ENCODE peak calls at places on chromosome 21, in ten cellular contexts. V is Peyer's patch, Q is RWPE1, D is dorsolateral prefrontal cortex, H is psoas muscle, F is transverse colon, A is tibial artery, T is adrenal gland, B is IMR-90, S is HL-60. M is an unnamed sample.

GRCh38 chr21:33815153-33815707 is 100.4 kb downstream of the ATP5PO start:
- DNase-seq in S (no peak), H (no peak), V (no peak), D (no peak), A (peak), Q (no peak), F (no peak), T (no peak), B (no peak), M (no peak)

GRCh38 chr21:14273736-14274538 is 58.0 kb downstream of the RBM11 start:
- DNase-seq in V (no peak), D (peak), Q (no peak), F (peak), T (peak), H (peak), B (no peak), S (no peak), A (no peak), M (peak)

GRCh38 chr21:42413500-42413899 is 9.8 kb downstream of the UBASH3A start:
- DNase-seq in B (no peak), A (no peak), H (no peak), F (no peak), V (no peak), S (no peak), Q (no peak), D (no peak), T (no peak), M (no peak)

GRCh38 chr21:28283652-28284490 is 708.8 kb downstream of the LTN1 start:
- DNase-seq in H (no peak), A (no peak), V (no peak), T (no peak), F (no peak), Q (no peak), B (peak), D (no peak), S (no peak), M (no peak)

GRCh38 chr21:28781602-28782274 is 210.9 kb downstream of the LTN1 start:
- DNase-seq in T (no peak), V (no peak), H (no peak), D (no peak), S (peak), Q (peak), B (peak), F (no peak), A (no peak), M (no peak)

GRCh38 chr21:33651965-33652680 is 9.8 kb downstream of the ITSN1 start:
- DNase-seq in Q (no peak), H (no peak), S (no peak), D (no peak), A (no peak), F (no peak), V (no peak), T (no peak), B (no peak), M (no peak)

GRCh38 chr21:29321908-29322569 is 23.3 kb downstream of the BACH1 start:
- DNase-seq in S (no peak), V (no peak), T (no peak), A (no peak), F (no peak), H (no peak), D (no peak), Q (no peak), B (no peak), M (no peak)

GRCh38 chr21:41767606-41768370 is 936 bp upstream of the RIPK4 start:
- DNase-seq in V (no peak), S (no peak), A (no peak), F (no peak), D (no peak), H (no peak), Q (no peak), T (no peak), B (peak), M (no peak)

GRCh38 chr21:18041012-18041411 is 203.6 kb upstream of the CHODL start:
- DNase-seq in H (no peak), V (no peak), T (no peak), Q (no peak), A (no peak), B (no peak), F (no peak), S (peak), D (no peak), M (no peak)

GRCh38 chr21:41426656-41427311 is 745 bp downstream of the MX1 start:
- DNase-seq in V (peak), H (no peak), S (no peak), A (no peak), F (no peak), Q (no peak), D (no peak), B (no peak), T (no peak), M (no peak)

GRCh38 chr21:45471229-45472052 is 66.5 kb downstream of the COL18A1 start:
- DNase-seq in F (no peak), B (peak), S (no peak), T (no peak), V (no peak), D (no peak), H (peak), A (no peak), Q (peak), M (peak)

GRCh38 chr21:41817228-41817627 is 50.4 kb upstream of the RIPK4 start:
- DNase-seq in Q (peak), D (peak), F (peak), B (peak), V (peak), S (peak), A (peak), H (no peak), T (peak), M (no peak)

GRCh38 chr21:29725025-29725736 is 214.6 kb downstream of the GRIK1 start:
- DNase-seq in V (no peak), H (no peak), A (no peak), T (no peak), B (no peak), D (no peak), S (no peak), F (no peak), Q (no peak), M (no peak)

GRCh38 chr21:36145259-36145658 is 10.4 kb downstream of the CBR3 start:
- DNase-seq in B (no peak), S (no peak), D (no peak), V (no peak), F (no peak), H (no peak), A (no peak), Q (no peak), T (no peak), M (no peak)

GRCh38 chr21:42321231-42321630 is 6.0 kb upstream of the TFF3 start:
- DNase-seq in Q (no peak), B (no peak), D (no peak), A (no peak), H (no peak), V (no peak), F (no peak), T (no peak), S (no peak), M (no peak)

GRCh38 chr21:16891821-16892220 is 621.0 kb upstream of the CXADR start:
- DNase-seq in F (no peak), T (no peak), A (no peak), V (no peak), B (peak), Q (no peak), H (no peak), S (no peak), D (no peak), M (no peak)

GRCh38 chr21:44919111-44919912 is 1.4 kb downstream of the ITGB2 start:
- DNase-seq in F (no peak), S (peak), V (no peak), B (no peak), H (peak), Q (no peak), D (no peak), T (no peak), A (no peak), M (peak)

GRCh38 chr21:31349208-31349607 is 5.1 kb upstream of the TIAM1 start:
- DNase-seq in H (no peak), T (no peak), B (no peak), Q (no peak), D (no peak), A (no peak), F (no peak), S (no peak), V (no peak), M (no peak)

DNA sequence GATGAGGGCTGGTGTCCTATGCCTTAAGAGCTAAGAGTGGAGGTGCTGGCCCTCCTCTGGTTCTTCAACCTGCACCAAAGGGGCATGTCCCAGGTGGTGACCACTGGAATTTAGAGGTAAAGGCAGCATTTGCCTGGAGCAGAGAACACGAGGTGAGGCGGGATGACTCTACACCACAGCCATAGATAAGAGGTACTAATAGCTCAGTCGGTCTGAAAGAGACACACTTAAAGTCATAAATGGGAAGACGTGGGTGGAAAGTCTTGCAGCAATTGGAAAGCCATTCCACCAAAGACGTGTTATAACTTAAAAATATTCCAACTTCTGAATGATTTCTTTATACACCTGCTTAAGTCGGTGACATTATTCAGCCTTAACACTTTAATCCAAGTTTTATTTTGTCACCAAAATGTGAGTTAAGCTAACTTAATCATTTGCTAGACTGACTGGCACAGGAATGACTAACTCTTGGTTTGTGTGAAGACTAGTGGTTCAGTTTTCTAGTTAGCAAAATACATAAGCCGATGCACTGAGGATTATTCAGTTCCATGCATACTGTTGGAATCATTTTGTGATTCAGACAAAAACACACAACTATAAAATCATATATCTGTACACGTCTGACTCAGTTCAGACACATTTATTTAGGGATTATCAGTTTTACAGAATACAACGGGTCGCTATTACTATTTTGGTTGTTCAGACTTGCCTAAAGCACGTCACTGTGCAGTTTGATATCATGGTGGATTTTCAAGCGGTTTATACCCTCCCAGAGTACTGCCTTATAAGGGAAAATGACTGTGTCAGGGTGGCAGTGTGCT is 4.6 kb upstream of the ETS2 start:
- DNase-seq in H (no peak), Q (peak), A (no peak), V (no peak), S (no peak), D (no peak), T (no peak), F (no peak), B (no peak), M (no peak)
- H3K27ac ChIP-seq in H (no peak), Q (peak), A (no peak), V (no peak), S (no peak), D (no peak), T (no peak), F (no peak), B (no peak), M (no peak)

DNA sequence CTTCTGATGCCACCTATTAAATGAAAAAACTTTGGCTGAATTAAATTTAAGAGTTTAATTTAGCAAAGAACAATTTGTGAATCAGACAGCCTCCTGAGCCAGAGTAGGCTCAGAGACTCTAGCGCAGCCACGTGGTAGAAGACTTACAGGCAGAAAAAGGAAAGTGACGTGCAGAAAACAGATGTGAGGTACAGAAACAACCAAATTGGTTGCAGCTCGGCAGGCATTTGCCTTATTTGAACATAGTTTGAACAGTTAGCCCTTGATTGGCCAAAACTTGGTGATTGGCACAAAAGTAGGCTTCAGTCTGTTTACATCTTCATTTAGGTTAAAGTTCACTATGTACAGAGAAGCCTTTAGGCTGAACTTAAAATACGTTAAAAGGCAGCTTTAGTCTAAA is 22.9 kb downstream of the TCP10L start:
- DNase-seq in T (no peak), S (no peak), A (peak), F (peak), Q (no peak), H (no peak), B (peak), D (peak), V (no peak), M (no peak)
- TF ChIP-seq CTCF in T (no peak), S (no peak), A (peak), F (no peak), Q (peak), H (peak), B (peak), D (peak), V (no peak), M (peak)

GRCh38 chr21:43609501-43610340 is 49.6 kb downstream of the HSF2BP start:
- DNase-seq in S (no peak), D (no peak), V (no peak), B (peak), H (no peak), Q (peak), F (peak), A (no peak), T (no peak), M (no peak)

GRCh38 chr21:43605320-43606244 is 53.7 kb downstream of the HSF2BP start:
- DNase-seq in H (no peak), D (no peak), A (no peak), B (no peak), Q (no peak), F (no peak), S (no peak), V (no peak), T (no peak), M (no peak)

GRCh38 chr21:43611598-43612369 is 47.5 kb downstream of the HSF2BP start:
- DNase-seq in A (peak), Q (peak), F (peak), D (peak), T (peak), H (peak), S (peak), V (peak), B (peak), M (peak)

GRCh38 chr21:43608664-43609063 is 50.6 kb downstream of the HSF2BP start:
- DNase-seq in A (no peak), V (no peak), H (no peak), Q (no peak), T (no peak), B (no peak), D (no peak), F (no peak), S (no peak), M (no peak)

GRCh38 chr21:43608225-43608624 is 51.1 kb downstream of the HSF2BP start:
- DNase-seq in A (no peak), B (peak), V (no peak), D (no peak), F (no peak), T (no peak), Q (no peak), S (no peak), H (no peak), M (no peak)
- H3K27ac ChIP-seq in A (no peak), B (no peak), V (no peak), D (no peak), F (no peak), T (no peak), Q (no peak), S (no peak), H (no peak), M (no peak)

DNA sequence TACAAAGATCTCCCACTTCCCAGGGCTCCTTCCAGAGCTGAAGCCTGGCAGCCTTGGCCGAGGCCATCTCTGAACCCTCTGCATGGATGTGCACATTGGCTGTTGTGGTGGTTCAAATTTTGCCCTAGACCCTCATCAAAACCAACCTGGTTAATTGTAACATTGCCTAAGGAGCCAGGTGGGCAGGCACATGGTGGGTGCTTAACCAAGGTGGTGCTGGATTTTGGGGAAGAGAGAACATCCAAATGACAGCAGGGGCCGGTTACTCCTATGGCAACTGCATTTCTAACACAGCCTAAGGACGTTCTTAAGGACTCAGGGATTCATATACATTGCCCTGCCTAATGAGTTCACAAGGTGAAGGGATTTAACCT is 10.3 kb downstream of the RUNX1 start:
- DNase-seq in V (no peak), B (no peak), A (no peak), T (no peak), H (no peak), F (no peak), S (no peak), Q (no peak), D (no peak), M (no peak)
- TF ChIP-seq CTCF in V (no peak), B (no peak), A (no peak), T (no peak), H (no peak), F (no peak), S (no peak), Q (no peak), D (no peak), M (no peak)

GRCh38 chr21:46553993-46554392 is 50.9 kb downstream of the S100B start:
- DNase-seq in D (no peak), A (no peak), H (no peak), B (no peak), F (no peak), V (no peak), T (no peak), S (no peak), Q (no peak), M (no peak)

GRCh38 chr21:46554431-46555224 is 50.3 kb downstream of the S100B start:
- DNase-seq in D (no peak), V (no peak), T (no peak), A (no peak), H (peak), S (no peak), B (no peak), Q (no peak), F (no peak), M (no peak)

GRCh38 chr21:46556802-46557201 is 48.1 kb downstream of the S100B start:
- DNase-seq in D (no peak), A (no peak), T (no peak), B (no peak), F (no peak), V (no peak), H (no peak), S (no peak), Q (no peak), M (no peak)

GRCh38 chr21:46555678-46556077 is 49.2 kb downstream of the S100B start:
- DNase-seq in S (no peak), B (no peak), T (no peak), V (no peak), A (no peak), Q (no peak), H (no peak), F (no peak), D (no peak), M (no peak)

GRCh38 chr21:46555225-46555617 is 49.7 kb downstream of the S100B start:
- DNase-seq in D (no peak), S (no peak), F (no peak), V (no peak), Q (no peak), T (no peak), B (no peak), A (no peak), H (no peak), M (no peak)
- H3K27ac ChIP-seq in D (no peak), S (no peak), F (no peak), V (no peak), Q (no peak), T (no peak), B (no peak), A (no peak), H (no peak), M (peak)

GRCh38 chr21:39313457-39314154 is at the start of gene BRWD1:
- DNase-seq in D (peak), Q (peak), V (peak), B (peak), F (peak), H (peak), S (peak), T (peak), A (peak), M (peak)
- TF ChIP-seq CTCF in D (peak), Q (no peak), V (no peak), B (peak), F (peak), H (peak), S (no peak), T (no peak), A (peak), M (peak)

GRCh38 chr21:39375446-39375845 is 26.6 kb upstream of the HMGN1 start:
- DNase-seq in T (no peak), H (no peak), V (no peak), A (no peak), D (no peak), Q (no peak), S (no peak), F (no peak), B (no peak), M (no peak)
- H3K27ac ChIP-seq in T (no peak), H (no peak), V (no peak), A (no peak), D (no peak), Q (no peak), S (no peak), F (no peak), B (no peak), M (no peak)